ENCODE peak calls at places on chromosomes 3 and 15, in six cellular contexts. F, O, M, S, D and J are unnamed samples.

GRCh38 chr15:77483426-77483825 is 62.7 kb downstream of the HMG20A start:
- DNase-seq in F (no peak), O (no peak), M (no peak), S (no peak), D (no peak), J (no peak)

GRCh38 chr3:124607163-124607562 is 123.1 kb upstream of the UMPS start:
- DNase-seq in F (no peak), O (no peak), M (no peak), S (no peak), D (no peak), J (no peak)

GRCh38 chr3:14337828-14338227 is 64.6 kb upstream of the SLC6A6 start:
- DNase-seq in F (no peak), O (no peak), M (no peak), S (no peak), D (no peak), J (no peak)

GRCh38 chr3:48656841-48657281 is 5.8 kb downstream of the CELSR3 start:
- DNase-seq in F (no peak), O (no peak), M (no peak), S (no peak), D (no peak), J (no peak)

GRCh38 chr3:61221759-61222362 is 29.4 kb downstream of the FHIT start:
- DNase-seq in F (no peak), O (no peak), M (no peak), S (no peak), D (no peak), J (no peak)

GRCh38 chr15:73002509-73002908 is 49.8 kb upstream of the NEO1 start:
- DNase-seq in F (no peak), O (no peak), M (no peak), S (no peak), D (no peak), J (no peak)

GRCh38 chr3:56962922-56963321 is 97.5 kb upstream of the SPATA12 start:
- DNase-seq in F (no peak), O (no peak), M (no peak), S (no peak), D (no peak), J (no peak)

GRCh38 chr3:123143669-123144411 is 57.9 kb upstream of the SEC22A start:
- DNase-seq in F (no peak), O (no peak), M (no peak), S (no peak), D (peak), J (no peak)

GRCh38 chr3:32098528-32098927 is 7.9 kb upstream of the GPD1L start:
- DNase-seq in F (no peak), O (no peak), M (no peak), S (no peak), D (no peak), J (no peak)

GRCh38 chr3:184154909-184155643 is at the start of gene DVL3:
- DNase-seq in F (no peak), O (no peak), M (peak), S (peak), D (no peak), J (peak)

GRCh38 chr3:16667633-16668032 is 62.4 kb upstream of the DAZL start:
- DNase-seq in F (no peak), O (no peak), M (no peak), S (no peak), D (no peak), J (no peak)

GRCh38 chr15:91862891-91863520 is 9.5 kb downstream of the SLCO3A1 start:
- DNase-seq in F (no peak), O (no peak), M (no peak), S (no peak), D (no peak), J (no peak)

GRCh38 chr15:74132681-74133070 is 2.3 kb downstream of the ISLR2 start:
- DNase-seq in F (no peak), O (no peak), M (peak), S (no peak), D (no peak), J (no peak)

GRCh38 chr15:78541744-78542034 is 1.4 kb downstream of the PSMA4 start:
- DNase-seq in F (no peak), O (no peak), M (no peak), S (no peak), D (no peak), J (no peak)

GRCh38 chr15:70264014-70264492 is 166.3 kb upstream of the TLE3 start:
- DNase-seq in F (no peak), O (no peak), M (no peak), S (no peak), D (peak), J (no peak)

GRCh38 chr15:92614791-92615785 is 40.5 kb downstream of the FAM174B start:
- DNase-seq in F (no peak), O (no peak), M (no peak), S (no peak), D (no peak), J (no peak)

GRCh38 chr3:144364797-144365196 is 393.2 kb downstream of the DIPK2A start:
- DNase-seq in F (no peak), O (no peak), M (no peak), S (no peak), D (no peak), J (no peak)

GRCh38 chr3:46908294-46908985 is 30.9 kb downstream of the PTH1R start:
- DNase-seq in F (no peak), O (no peak), M (no peak), S (peak), D (no peak), J (no peak)
- TF ChIP-seq CTCF in F (peak), O (peak), M (no peak), S (no peak), D (no peak), J (no peak)

DNA sequence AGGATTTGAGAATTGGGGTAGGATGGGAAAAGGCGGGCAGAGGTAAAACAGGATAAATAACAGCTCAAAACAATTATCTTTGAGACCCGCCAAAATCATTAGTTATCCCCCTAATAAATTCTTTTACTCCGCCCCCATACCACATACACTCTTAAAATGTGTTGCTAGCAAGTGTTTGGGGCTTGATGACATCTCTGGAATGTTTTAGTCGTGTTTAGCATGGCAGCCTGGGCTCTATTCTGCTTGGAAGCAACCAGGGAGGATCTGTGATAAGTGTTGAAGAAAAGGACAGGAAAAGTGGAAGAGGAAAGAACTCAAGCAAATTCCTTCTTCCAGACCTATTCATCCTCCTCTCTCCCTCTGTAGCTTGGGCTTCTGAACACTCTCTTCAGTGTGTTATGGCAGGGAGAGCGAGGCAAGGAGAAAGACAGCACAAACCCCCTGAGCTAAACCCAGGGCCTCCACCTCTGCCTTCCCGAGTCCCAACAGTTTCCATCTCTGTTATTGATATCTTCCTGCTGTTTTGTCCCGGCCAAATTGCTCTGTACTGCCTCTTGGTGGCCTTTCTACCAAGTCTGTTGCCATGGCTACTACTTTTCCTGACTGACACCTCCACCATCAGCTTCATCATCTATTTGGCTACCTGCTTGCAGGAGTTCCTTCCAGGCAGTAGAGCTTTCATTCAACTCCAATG is 135.8 kb downstream of the RPL22L1 start:
- DNase-seq in F (no peak), O (no peak), M (no peak), S (no peak), D (no peak), J (no peak)
- TF ChIP-seq CTCF in F (no peak), O (no peak), M (no peak), S (no peak), D (no peak), J (no peak)

GRCh38 chr15:101410612-101411011 is 78.9 kb downstream of the PCSK6 start:
- DNase-seq in F (no peak), O (no peak), M (no peak), S (no peak), D (no peak), J (no peak)

GRCh38 chr15:101411588-101411987 is 77.9 kb downstream of the PCSK6 start:
- DNase-seq in F (no peak), O (no peak), M (no peak), S (no peak), D (no peak), J (no peak)

GRCh38 chr15:101411085-101411484 is 78.4 kb downstream of the PCSK6 start:
- DNase-seq in F (no peak), O (no peak), M (no peak), S (no peak), D (no peak), J (no peak)

GRCh38 chr15:101409621-101410020 is 79.9 kb downstream of the PCSK6 start:
- DNase-seq in F (no peak), O (no peak), M (no peak), S (no peak), D (no peak), J (no peak)

DNA sequence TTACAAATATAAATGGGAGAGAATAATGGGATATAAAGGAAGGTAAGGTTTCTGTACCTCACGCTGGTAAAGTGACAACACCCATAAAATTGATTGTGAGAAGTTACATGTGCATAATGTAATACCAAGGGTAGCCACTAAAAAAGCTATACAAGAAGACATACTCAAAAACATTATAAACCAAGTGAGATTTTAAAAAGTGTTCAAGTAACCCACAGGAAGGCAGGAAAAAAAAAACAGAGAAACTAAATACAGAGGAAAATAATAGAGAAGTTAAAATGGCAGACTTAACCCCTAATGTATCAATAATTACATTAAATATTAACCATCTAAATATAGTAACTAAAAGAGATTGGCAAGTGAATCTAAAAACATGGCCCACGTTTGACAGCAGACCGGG is 76.3 kb downstream of the PCSK6 start:
- DNase-seq in F (no peak), O (no peak), M (no peak), S (no peak), D (no peak), J (no peak)
- TF ChIP-seq CTCF in F (no peak), O (no peak), M (no peak), S (no peak), D (no peak), J (peak)

GRCh38 chr3:11567516-11568467 is 75.9 kb downstream of the VGLL4 start:
- DNase-seq in F (peak), O (no peak), M (no peak), S (no peak), D (peak), J (no peak)

GRCh38 chr3:11565492-11565891 is 78.2 kb downstream of the VGLL4 start:
- DNase-seq in F (no peak), O (no peak), M (no peak), S (no peak), D (no peak), J (no peak)

GRCh38 chr3:11566478-11566877 is 77.2 kb downstream of the VGLL4 start:
- DNase-seq in F (no peak), O (no peak), M (no peak), S (no peak), D (no peak), J (no peak)

GRCh38 chr3:11565932-11566331 is 77.8 kb downstream of the VGLL4 start:
- DNase-seq in F (no peak), O (no peak), M (no peak), S (no peak), D (no peak), J (no peak)

DNA sequence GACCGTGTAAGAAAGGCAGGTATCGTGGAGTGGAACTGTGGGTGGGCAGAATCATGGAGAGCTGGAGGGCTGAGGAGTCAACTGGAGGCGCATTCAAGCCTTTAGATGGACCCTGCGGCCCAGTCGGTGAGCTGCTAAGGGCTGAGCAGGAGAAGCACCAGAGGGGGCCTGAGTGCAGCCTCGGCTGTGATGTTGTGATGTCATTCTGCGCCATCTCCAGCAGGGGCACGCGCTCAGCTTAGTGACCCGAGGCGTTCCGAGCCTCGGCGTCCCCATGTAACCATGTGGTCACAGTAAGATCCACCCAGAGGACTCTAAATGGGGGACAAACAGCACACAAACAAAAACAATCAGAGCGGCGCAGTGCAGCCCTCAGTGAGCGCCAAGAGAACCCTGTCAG is 76.8 kb downstream of the VGLL4 start:
- DNase-seq in F (no peak), O (no peak), M (no peak), S (no peak), D (no peak), J (no peak)
- TF ChIP-seq CTCF in F (no peak), O (no peak), M (no peak), S (no peak), D (no peak), J (peak)

GRCh38 chr3:129448187-129448895 is 8.3 kb downstream of the IFT122 start:
- DNase-seq in F (no peak), O (no peak), M (no peak), S (no peak), D (no peak), J (no peak)

GRCh38 chr3:129442947-129443346 is 2.9 kb downstream of the IFT122 start:
- DNase-seq in F (no peak), O (no peak), M (no peak), S (no peak), D (no peak), J (no peak)

GRCh38 chr3:129449279-129450115 is 9.5 kb downstream of the IFT122 start:
- DNase-seq in F (no peak), O (no peak), M (no peak), S (no peak), D (no peak), J (no peak)

GRCh38 chr3:129445472-129445871 is 5.4 kb downstream of the IFT122 start:
- DNase-seq in F (no peak), O (no peak), M (no peak), S (no peak), D (no peak), J (no peak)

GRCh38 chr3:129446926-129447325 is 6.9 kb downstream of the IFT122 start:
- DNase-seq in F (no peak), O (no peak), M (no peak), S (no peak), D (no peak), J (no peak)
- TF ChIP-seq CTCF in F (no peak), O (no peak), M (no peak), S (no peak), D (no peak), J (no peak)

GRCh38 chr3:103992469-103992868 is 1374.2 kb upstream of the ALCAM start:
- DNase-seq in F (no peak), O (no peak), M (no peak), S (no peak), D (no peak), J (no peak)
- TF ChIP-seq CTCF in F (no peak), O (no peak), M (peak), S (no peak), D (no peak), J (no peak)